ENCODE peak calls at places on chromosomes 13 and 19, in five cellular contexts. E is Caco-2; J is heart right ventricle; W is aorta; Y is naive thymus-derived CD4-positive, alpha-beta T cell. Q is an unnamed sample.

GRCh38 chr13:30665638-30666037 is 47.9 kb downstream of the USPL1 start:
- DNase-seq in Y (no peak), J (no peak), E (no peak), W (no peak), Q (no peak)

GRCh38 chr13:46830405-46831005 is 33.5 kb upstream of the ESD start:
- DNase-seq in Y (no peak), E (no peak), W (no peak), J (no peak), Q (no peak)

GRCh38 chr13:22915442-22916082 is 265.2 kb upstream of the SGCG start:
- DNase-seq in Y (no peak), W (peak; percentile 83), J (peak; percentile 64), E (peak; percentile 14), Q (peak; percentile 81)

GRCh38 chr13:46489586-46490023 is 63.4 kb upstream of the LRCH1 start:
- DNase-seq in J (no peak), Y (no peak), E (no peak), W (peak; percentile 88), Q (no peak)

GRCh38 chr13:75550159-75550567 is 572 bp downstream of the UCHL3 start:
- DNase-seq in J (no peak), W (no peak), E (peak; percentile 52), Y (no peak), Q (no peak)

GRCh38 chr13:62875118-62875640 is 1459.5 kb upstream of the PCDH20 start:
- DNase-seq in E (no peak), J (no peak), Y (no peak), W (no peak), Q (no peak)

GRCh38 chr13:49814551-49815270 is 22.2 kb upstream of the KPNA3 start:
- DNase-seq in W (no peak), J (no peak), Y (no peak), E (no peak), Q (no peak)

GRCh38 chr19:49421039-49421877 is 2.0 kb downstream of the PTH2 start:
- DNase-seq in E (peak; percentile 87), Y (no peak), W (peak; percentile 88), J (peak; percentile 67), Q (peak; percentile 84)

GRCh38 chr13:98326274-98326673 is 149.2 kb upstream of the RNF113B start:
- DNase-seq in J (no peak), E (no peak), Y (no peak), W (no peak), Q (no peak)

GRCh38 chr19:12230751-12231733 is 63.6 kb downstream of the ZNF44 start:
- DNase-seq in E (no peak), Y (no peak), J (peak; percentile 32), W (no peak), Q (no peak)

GRCh38 chr13:57629821-57630235 is 1.7 kb upstream of the PCDH17 start:
- DNase-seq in W (peak; percentile 94), J (peak; percentile 90), E (no peak), Y (peak; percentile 40), Q (peak; percentile 80)

GRCh38 chr13:98509271-98510155 is 67.4 kb downstream of the STK24 start:
- DNase-seq in W (no peak), J (no peak), E (no peak), Y (no peak), Q (peak; percentile 64)

GRCh38 chr13:26480246-26480855 is 77.1 kb upstream of the WASF3 start:
- DNase-seq in Y (no peak), J (no peak), W (no peak), E (no peak), Q (no peak)

GRCh38 chr13:45184693-45185092 is 16.2 kb downstream of the KCTD4 start:
- DNase-seq in E (no peak), Y (no peak), W (no peak), J (no peak), Q (no peak)

GRCh38 chr19:7393459-7393858 is 44.7 kb downstream of the ARHGEF18 start:
- DNase-seq in W (no peak), J (no peak), Y (peak; percentile 18), E (no peak), Q (no peak)

GRCh38 chr19:58520257-58520599 is 618 bp upstream of the ZBTB45 start:
- DNase-seq in J (no peak), Y (no peak), E (no peak), W (no peak), Q (no peak)

GRCh38 chr13:113854238-113855011 is 9.5 kb downstream of the GAS6 start:
- DNase-seq in Y (no peak), W (peak; percentile 76), J (no peak), E (no peak), Q (no peak)

GRCh38 chr13:32530841-32531253 is 7.7 kb downstream of the N4BP2L2 start:
- DNase-seq in J (no peak), W (no peak), Y (peak; percentile 31), E (no peak), Q (no peak)

GRCh38 chr19:48192750-48193149 is 22.3 kb downstream of the ZSWIM9 start:
- DNase-seq in W (peak; percentile 35), Y (no peak), E (no peak), J (no peak), Q (no peak)

GRCh38 chr19:54188224-54188871 is 1.0 kb downstream of the MBOAT7 start:
- DNase-seq in J (no peak), E (no peak), Y (no peak), W (no peak), Q (peak; percentile 60)

GRCh38 chr13:68535329-68535728 is 1305.2 kb upstream of the PCDH9 start:
- DNase-seq in W (no peak), J (no peak), E (no peak), Y (no peak), Q (no peak)

GRCh38 chr19:13788991-13789390 is 6.3 kb upstream of the ZSWIM4 start:
- DNase-seq in W (no peak), E (no peak), Y (peak; percentile 20), J (no peak), Q (no peak)

GRCh38 chr19:10991521-10992081 is 30.8 kb downstream of the SMARCA4 start:
- DNase-seq in E (no peak), Y (no peak), W (no peak), J (no peak), Q (no peak)

GRCh38 chr13:32940601-32941000 is 75.6 kb upstream of the KL start:
- DNase-seq in Y (no peak), W (no peak), J (peak; percentile 46), E (no peak), Q (no peak)

DNA sequence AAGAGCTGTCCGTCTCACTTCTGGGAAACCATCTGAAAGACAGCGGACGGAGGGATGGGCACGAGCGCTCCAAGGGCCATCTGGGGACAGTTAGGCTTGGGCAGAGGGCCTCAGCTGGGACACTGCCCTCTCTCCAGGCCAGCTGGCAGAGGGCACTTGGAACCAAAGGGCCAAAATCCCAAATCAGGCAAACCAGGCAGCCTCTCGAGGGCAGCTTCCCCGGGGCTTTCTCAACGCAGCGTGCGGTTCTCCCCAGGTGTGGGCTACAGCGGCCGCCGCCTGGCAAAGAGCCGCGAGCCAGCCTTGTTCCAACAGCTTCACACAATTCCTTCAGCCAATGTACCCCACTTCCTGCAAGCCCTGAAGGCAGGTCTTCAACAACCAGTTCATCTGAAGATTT is 5.0 kb downstream of the MLLT1 start:
- DNase-seq in E (no peak), W (no peak), Y (no peak), J (peak; percentile 48), Q (no peak)
- H3K4me3 ChIP-seq in E (no peak overlapping the region), W (no peak overlapping the region), Y (no peak overlapping the region), J (no peak overlapping the region), Q (no peak overlapping the region)

GRCh38 chr13:95492044-95492801 is 60.3 kb upstream of the CLDN10 start:
- DNase-seq in E (peak; percentile 66), J (no peak), Y (no peak), W (no peak), Q (no peak)

GRCh38 chr13:95496485-95496884 is 56.0 kb upstream of the CLDN10 start:
- DNase-seq in J (no peak), Y (no peak), E (no peak), W (no peak), Q (no peak)

GRCh38 chr13:95498886-95499285 is 53.6 kb upstream of the CLDN10 start:
- DNase-seq in Y (no peak), W (no peak), E (no peak), J (no peak), Q (no peak)

GRCh38 chr13:95497307-95497943 is 55.1 kb upstream of the CLDN10 start:
- DNase-seq in J (peak; percentile 69), Y (no peak), E (no peak), W (no peak), Q (no peak)

DNA sequence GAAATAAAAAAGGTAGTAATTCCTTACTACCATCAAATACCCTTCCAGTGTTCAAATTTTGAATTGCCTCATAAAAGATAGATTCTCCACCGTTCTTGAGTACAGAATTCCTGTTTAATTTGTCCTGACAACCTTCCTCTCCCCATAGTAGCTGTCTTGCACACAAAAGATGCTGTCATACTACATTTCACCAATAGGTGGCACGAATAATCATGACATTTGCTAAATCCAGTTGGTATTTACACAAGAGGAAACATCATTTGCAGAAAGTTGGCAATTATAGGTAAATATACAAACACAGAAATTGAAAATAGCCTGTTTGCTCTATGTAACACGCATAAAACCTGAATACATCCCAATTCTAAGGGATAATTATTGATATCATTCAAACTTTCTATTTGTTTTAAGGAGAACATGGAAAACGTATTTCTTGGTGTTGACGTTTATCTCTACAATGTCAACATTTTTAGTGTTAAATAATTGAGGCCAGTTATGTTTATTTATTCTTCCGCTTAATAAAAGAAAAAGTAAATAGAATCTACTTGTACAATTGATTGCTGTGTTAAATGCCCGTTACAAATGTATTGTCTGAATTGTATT is 58.3 kb upstream of the CLDN10 start:
- DNase-seq in Y (peak; percentile 32), E (peak; percentile 66), J (no peak), W (no peak), Q (no peak)
- H3K36me3 ChIP-seq in Y (no peaks in the 10 kb centered on the region), E (no peaks in the 10 kb centered on the region), J (no peaks in the 10 kb centered on the region), W (no peaks in the 10 kb centered on the region), Q (no peaks in the 10 kb centered on the region)

DNA sequence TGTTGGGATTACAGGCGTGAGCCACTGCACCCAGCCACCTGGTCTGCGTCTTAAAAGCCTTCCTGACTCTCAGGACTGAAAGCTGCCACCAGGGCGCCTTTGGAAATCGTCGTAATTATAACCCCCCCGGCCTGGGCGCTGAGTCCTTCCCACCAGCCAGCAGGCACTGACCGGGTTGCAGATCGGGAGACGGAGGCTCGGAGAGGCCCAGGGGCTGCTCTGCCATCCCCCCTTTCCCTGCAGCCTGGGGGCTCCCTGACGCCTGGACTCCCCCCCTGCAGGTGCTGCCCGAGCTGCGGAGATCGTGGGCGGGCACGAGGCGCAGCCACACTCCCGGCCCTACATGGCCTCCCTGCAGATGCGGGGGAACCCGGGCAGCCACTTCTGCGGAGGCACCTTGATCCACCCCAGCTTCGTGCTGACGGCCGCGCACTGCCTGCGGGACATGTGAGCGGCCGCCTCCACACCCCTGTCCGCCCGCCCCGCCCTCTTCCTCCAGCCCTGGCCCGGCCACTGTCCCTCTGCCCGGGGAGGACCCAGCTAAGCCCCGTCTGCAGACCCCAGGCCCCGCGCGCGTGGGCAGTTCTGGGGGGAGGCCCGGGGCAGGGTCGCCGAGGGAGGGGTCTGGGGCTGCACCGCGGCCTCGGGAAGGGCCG is 2.5 kb downstream of the PRTN3 start:
- DNase-seq in E (peak; percentile 54), Y (no peak), J (peak; percentile 51), W (no peak), Q (peak; percentile 76)
- H3K4me3 ChIP-seq in E (peak overlapping the region; percentile 43), Y (no peak overlapping the region), J (peak overlapping the region; percentile 10), W (no peak overlapping the region), Q (peak overlapping the region; percentile 10)

GRCh38 chr19:40672573-40673299 is 17.7 kb downstream of the NUMBL start:
- DNase-seq in Y (no peak), J (no peak), E (no peak), W (no peak), Q (no peak)

GRCh38 chr19:40673377-40673776 is 17.1 kb downstream of the NUMBL start:
- DNase-seq in Y (no peak), W (no peak), J (no peak), E (no peak), Q (no peak)

GRCh38 chr19:40681039-40681438 is 9.4 kb downstream of the NUMBL start:
- DNase-seq in Y (no peak), J (no peak), E (no peak), W (no peak), Q (no peak)

GRCh38 chr19:40674291-40674690 is 16.2 kb downstream of the NUMBL start:
- DNase-seq in J (no peak), E (no peak), W (no peak), Y (no peak), Q (no peak)

GRCh38 chr19:40677156-40677555 is 13.3 kb downstream of the NUMBL start:
- DNase-seq in J (no peak), W (no peak), Y (no peak), E (no peak), Q (no peak)
- H3K36me3 ChIP-seq in J (peaks cover 14% of the 10 kb centered on the region), W (peaks cover 19% of the 10 kb centered on the region), Y (no peaks in the 10 kb centered on the region), E (no peaks in the 10 kb centered on the region), Q (peaks cover 82% of the 10 kb centered on the region)

Q was measured in upper lobe of right lung.